ENCODE peak calls at places on chromosomes 16 and 17, in five cellular contexts. O, Y, X, V and B are unnamed samples.
A peak's percentile ranks its signal among the peaks of the same experiment; 100 is the strongest.

GRCh38 chr17:16480995-16481394 is 11.0 kb downstream of the LRRC75A start:
- DNase-seq in O (no peak), Y (no peak), X (no peak), V (no peak), B (no peak)

GRCh38 chr16:31484491-31485171 is 1.7 kb downstream of the SLC5A2 start:
- DNase-seq in O (no peak), Y (no peak), X (no peak), V (no peak), B (peak; percentile 90)

GRCh38 chr16:80985611-80986010 is 21.1 kb downstream of the CMC2 start:
- DNase-seq in O (no peak), Y (no peak), X (no peak), V (no peak), B (no peak)

GRCh38 chr17:33328129-33328528 is 35.0 kb upstream of the ASIC2 start:
- DNase-seq in O (peak; percentile 49), Y (no peak), X (no peak), V (peak; percentile 23), B (no peak)

GRCh38 chr17:64269687-64270649 is 6.9 kb upstream of the TEX2 start:
- DNase-seq in O (no peak), Y (peak; percentile 55), X (no peak), V (no peak), B (peak; percentile 5)

GRCh38 chr17:82439194-82439828 is 11.2 kb downstream of the CYBC1 start:
- DNase-seq in O (no peak), Y (no peak), X (no peak), V (no peak), B (peak; percentile 84)

GRCh38 chr17:3993493-3994220 is 29.4 kb upstream of the ATP2A3 start:
- DNase-seq in O (no peak), Y (no peak), X (no peak), V (no peak), B (peak; percentile 31)

GRCh38 chr16:47026492-47026891 is 53.0 kb upstream of the DNAJA2 start:
- DNase-seq in O (no peak), Y (peak; percentile 55), X (no peak), V (no peak), B (no peak)

GRCh38 chr17:40516581-40517285 is 15.3 kb upstream of the TNS4 start:
- DNase-seq in O (no peak), Y (peak; percentile 87), X (no peak), V (no peak), B (no peak)

GRCh38 chr17:3794890-3795757 is 5.9 kb downstream of the ITGAE start:
- DNase-seq in O (no peak), Y (no peak), X (no peak), V (no peak), B (peak; percentile 95)

GRCh38 chr16:10352262-10352661 is 33.6 kb upstream of the ATF7IP2 start:
- DNase-seq in O (no peak), Y (no peak), X (no peak), V (no peak), B (no peak)

GRCh38 chr17:16444258-16444886 is 29.0 kb downstream of the TRPV2 start:
- DNase-seq in O (no peak), Y (no peak), X (no peak), V (no peak), B (peak; percentile 60)

GRCh38 chr16:1167276-1168107 is 14.6 kb downstream of the CACNA1H start:
- DNase-seq in O (no peak), Y (no peak), X (no peak), V (peak; percentile 76), B (no peak)

DNA sequence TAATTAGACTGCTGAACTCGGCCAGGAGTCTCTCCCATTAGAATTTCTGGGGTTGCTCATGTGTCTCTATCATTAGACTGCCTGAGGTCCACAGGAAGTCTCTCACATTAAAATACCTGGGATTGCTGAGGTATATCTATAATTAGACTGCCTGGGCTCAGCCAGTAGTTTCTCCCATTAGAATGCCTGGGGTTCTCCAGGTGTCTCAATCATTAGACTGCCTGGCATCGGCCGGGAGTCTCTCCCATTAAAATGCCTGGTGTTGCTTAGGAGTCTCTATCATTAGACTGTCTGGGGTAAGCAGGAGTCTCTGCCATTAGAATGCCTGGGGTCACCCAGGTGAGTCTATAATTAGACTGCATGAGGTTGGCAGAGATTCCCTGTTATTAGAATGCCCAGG is 2233.4 kb downstream of the TP53TG3F start:
- DNase-seq in O (no peak), Y (no peak), X (no peak), V (no peak), B (peak; percentile 30)
- H3K9me3 ChIP-seq in O (no peaks in the 10 kb centered on the region), Y (no peaks in the 10 kb centered on the region), X (peaks cover 7% of the 10 kb centered on the region), V (no peaks in the 10 kb centered on the region), B (no peaks in the 10 kb centered on the region)

GRCh38 chr17:69501591-69502468 is 87.3 kb downstream of the MAP2K6 start:
- DNase-seq in O (peak; percentile 52), Y (no peak), X (no peak), V (no peak), B (no peak)
- H3K4me3 ChIP-seq in O (no peak overlapping the region), Y (no peak overlapping the region), X (peak overlapping the region; percentile 36), V (peak overlapping the region; percentile 34), B (peak overlapping the region; percentile 48)

DNA sequence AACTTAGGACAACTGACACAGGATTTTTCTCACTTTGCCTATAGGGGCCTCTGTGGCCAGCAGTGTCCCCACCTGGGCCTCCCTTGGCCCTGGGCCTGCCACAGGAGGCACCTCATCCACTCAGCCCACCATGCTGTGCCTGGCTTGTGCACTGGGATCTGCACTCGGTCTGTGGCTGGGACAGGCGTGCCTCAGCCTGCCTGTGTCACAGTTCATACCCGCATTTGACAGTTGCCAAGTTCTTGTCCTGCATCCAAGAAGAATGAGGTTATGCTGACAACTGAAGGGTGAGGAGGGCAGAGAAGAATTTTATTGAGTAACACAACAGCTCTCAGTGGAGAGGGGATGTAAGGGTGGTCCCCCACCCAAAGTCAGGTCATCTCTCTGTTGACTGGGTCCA is 36.0 kb downstream of the ZFP90 start:
- DNase-seq in O (no peak), Y (no peak), X (no peak), V (no peak), B (no peak)
- H3K9me3 ChIP-seq in O (no peaks in the 10 kb centered on the region), Y (no peaks in the 10 kb centered on the region), X (peaks cover 80% of the 10 kb centered on the region), V (peaks cover 56% of the 10 kb centered on the region), B (peaks cover 23% of the 10 kb centered on the region)

GRCh38 chr17:12977008-12977751 is 40.6 kb downstream of the ELAC2 start:
- DNase-seq in O (no peak), Y (no peak), X (no peak), V (no peak), B (no peak)

GRCh38 chr17:12974319-12974661 is 43.5 kb downstream of the ELAC2 start:
- DNase-seq in O (no peak), Y (no peak), X (no peak), V (no peak), B (no peak)

GRCh38 chr17:12979255-12979654 is 38.6 kb downstream of the ELAC2 start:
- DNase-seq in O (no peak), Y (no peak), X (no peak), V (no peak), B (no peak)

GRCh38 chr17:12967962-12968361 is 49.9 kb downstream of the ELAC2 start:
- DNase-seq in O (no peak), Y (no peak), X (no peak), V (no peak), B (no peak)

GRCh38 chr17:12973496-12974318 is 44.1 kb downstream of the ELAC2 start:
- DNase-seq in O (peak; percentile 10), Y (no peak), X (no peak), V (no peak), B (peak; percentile 87)
- H3K4me3 ChIP-seq in O (no peak overlapping the region), Y (no peak overlapping the region), X (peak overlapping the region; percentile 71), V (peak overlapping the region; percentile 10), B (peak overlapping the region; percentile 70)

GRCh38 chr17:73140531-73140930 is 24.3 kb upstream of the SSTR2 start:
- DNase-seq in O (no peak), Y (no peak), X (no peak), V (no peak), B (no peak)

GRCh38 chr17:73142763-73143395 is 21.9 kb upstream of the SSTR2 start:
- DNase-seq in O (no peak), Y (no peak), X (no peak), V (no peak), B (no peak)

GRCh38 chr17:73141411-73141810 is 23.4 kb upstream of the SSTR2 start:
- DNase-seq in O (no peak), Y (no peak), X (no peak), V (no peak), B (no peak)

GRCh38 chr17:73148540-73149334 is 16.1 kb upstream of the SSTR2 start:
- DNase-seq in O (no peak), Y (no peak), X (no peak), V (no peak), B (no peak)

DNA sequence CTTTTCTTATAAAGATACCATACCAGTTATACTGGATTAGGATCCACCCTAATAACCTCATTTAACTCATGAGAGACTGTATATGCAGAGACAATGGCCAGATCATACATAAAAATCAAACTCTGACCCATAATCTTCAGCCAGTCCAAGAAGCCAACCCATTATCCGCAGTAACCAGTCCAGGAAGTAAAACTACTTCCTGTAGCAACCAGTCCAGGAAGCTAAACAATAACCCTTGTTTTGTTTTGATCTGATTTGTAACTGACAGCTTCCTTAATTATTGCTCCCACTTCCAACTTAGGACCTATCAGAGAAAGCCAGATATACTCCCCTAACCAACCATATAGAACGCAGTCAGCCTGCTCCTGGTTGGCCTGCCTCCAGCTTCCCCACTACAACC is 19.2 kb upstream of the SSTR2 start:
- DNase-seq in O (no peak), Y (no peak), X (no peak), V (no peak), B (no peak)
- H3K9me3 ChIP-seq in O (no peaks in the 10 kb centered on the region), Y (no peaks in the 10 kb centered on the region), X (no peaks in the 10 kb centered on the region), V (no peaks in the 10 kb centered on the region), B (no peaks in the 10 kb centered on the region)

GRCh38 chr17:29766796-29767327 is 144.2 kb upstream of the CORO6 start:
- DNase-seq in O (no peak), Y (no peak), X (no peak), V (no peak), B (no peak)

GRCh38 chr17:29760771-29761682 is 138.3 kb upstream of the CORO6 start:
- DNase-seq in O (peak; percentile 79), Y (peak; percentile 90), X (peak; percentile 67), V (peak; percentile 64), B (peak; percentile 98)

GRCh38 chr17:29764748-29765147 is 142.0 kb upstream of the CORO6 start:
- DNase-seq in O (no peak), Y (no peak), X (no peak), V (no peak), B (no peak)

GRCh38 chr17:29763273-29763672 is 140.6 kb upstream of the CORO6 start:
- DNase-seq in O (no peak), Y (no peak), X (no peak), V (no peak), B (no peak)

GRCh38 chr17:29764217-29764616 is 141.5 kb upstream of the CORO6 start:
- DNase-seq in O (no peak), Y (no peak), X (no peak), V (no peak), B (no peak)
- H3K4me3 ChIP-seq in O (no peak overlapping the region), Y (no peak overlapping the region), X (no peak overlapping the region), V (no peak overlapping the region), B (no peak overlapping the region)

GRCh38 chr17:21298983-21299519 is 14.5 kb downstream of the MAP2K3 start:
- DNase-seq in O (no peak), Y (no peak), X (no peak), V (no peak), B (peak; percentile 59)
- H3K9me3 ChIP-seq in O (no peaks in the 10 kb centered on the region), Y (no peaks in the 10 kb centered on the region), X (no peaks in the 10 kb centered on the region), V (no peaks in the 10 kb centered on the region), B (no peaks in the 10 kb centered on the region)